ENCODE peak calls at places on chromosomes 12 and 14, in five cellular contexts. O, N, L, S and D are unnamed samples.

GRCh38 chr14:69664865-69665526 is 53.6 kb downstream of the SUSD6 start:
- DNase-seq in L (no peak), S (no peak), O (no peak), N (no peak), D (no peak)

GRCh38 chr14:104462651-104463630 is 116.6 kb upstream of the C14orf180 start:
- DNase-seq in S (no peak), L (no peak), O (no peak), N (no peak), D (no peak)

GRCh38 chr14:92040431-92041040 is 677 bp upstream of the TRIP11 start:
- DNase-seq in L (peak), N (no peak), S (no peak), O (no peak), D (peak)

GRCh38 chr12:114817491-114818440 is 133.8 kb upstream of the TBX3 start:
- DNase-seq in S (no peak), N (no peak), L (no peak), O (peak), D (no peak)

GRCh38 chr14:89690139-89690538 is 264.4 kb downstream of the EFCAB11 start:
- DNase-seq in N (no peak), L (no peak), S (no peak), O (no peak), D (no peak)

GRCh38 chr12:89504560-89505346 is 19.8 kb downstream of the GALNT4 start:
- DNase-seq in S (no peak), N (no peak), O (no peak), L (no peak), D (no peak)

GRCh38 chr12:5073838-5074237 is 30.2 kb downstream of the KCNA5 start:
- DNase-seq in N (no peak), O (peak), L (peak), S (no peak), D (no peak)

GRCh38 chr12:132264086-132265010 is 65.0 kb downstream of the GALNT9 start:
- DNase-seq in N (no peak), S (no peak), O (no peak), L (no peak), D (no peak)

GRCh38 chr14:98731701-98732100 is 540.3 kb downstream of the BCL11B start:
- DNase-seq in O (no peak), N (no peak), S (no peak), L (no peak), D (no peak)